ENCODE peak calls at places on chromosomes 11 and 22, in eight cellular contexts. H is psoas muscle; B is NCI-H1436; Z is mammary epithelial cell; A is DMS53; M is stimulated activated CD8-positive, alpha-beta memory T cell treated with anti-CD3 and anti-CD28 coated beads, Interleukin-4, amount 100 ng/mL, for 1 hour; L is stimulated activated CD4-positive, alpha-beta T cell treated with anti-CD3 and anti-CD28 coated beads, Interleukin-2, amount 100 ng/mL, for 48 hours; W is C1 segment of cervical spinal cord. V is an unnamed sample.

GRCh38 chr11:19511413-19512183 is 201.0 kb upstream of the NAV2 start:
- DNase-seq in H (peak; percentile 37), B (no peak), Z (no peak), A (no peak), M (no peak), L (no peak), W (peak; percentile 46), V (peak; percentile 59)

GRCh38 chr11:102639656-102640055 is 14.5 kb upstream of the MMP20 start:
- DNase-seq in H (no peak), B (no peak), Z (no peak), A (no peak), M (no peak), L (no peak), W (no peak), V (no peak)

GRCh38 chr22:19122143-19122751 is at the start of gene DGCR2:
- DNase-seq in H (peak; percentile 97), B (peak; percentile 97), Z (peak; percentile 93), A (peak; percentile 93), M (peak; percentile 95), L (peak; percentile 95), W (peak; percentile 88), V (peak; percentile 88)

GRCh38 chr11:7673724-7674434 is 579 bp upstream of the CYB5R2 start:
- DNase-seq in H (peak; percentile 40), B (no peak), Z (no peak), A (peak; percentile 68), M (no peak), L (no peak), W (no peak), V (no peak)

GRCh38 chr11:100883860-100884259 is 196.8 kb downstream of the ARHGAP42 start:
- DNase-seq in H (no peak), B (no peak), Z (peak; percentile 41), A (no peak), M (no peak), L (no peak), W (no peak), V (no peak)

GRCh38 chr11:125304876-125305275 is 140.3 kb downstream of the PKNOX2 start:
- DNase-seq in H (no peak), B (no peak), Z (no peak), A (no peak), M (no peak), L (no peak), W (no peak), V (no peak)

GRCh38 chr11:122791836-122792235 is 46.5 kb upstream of the CRTAM start:
- DNase-seq in H (no peak), B (no peak), Z (no peak), A (no peak), M (no peak), L (no peak), W (no peak), V (no peak)

GRCh38 chr11:68007498-68008380 is 2.4 kb upstream of the ALDH3B1 start:
- DNase-seq in H (no peak), B (no peak), Z (no peak), A (no peak), M (no peak), L (no peak), W (no peak), V (no peak)

GRCh38 chr22:32103648-32104326 is 55.3 kb downstream of the C22orf42 start:
- DNase-seq in H (no peak), B (no peak), Z (no peak), A (peak; percentile 17), M (no peak), L (no peak), W (no peak), V (peak; percentile 38)

GRCh38 chr11:2091786-2092463 is 47.3 kb downstream of the IGF2 start:
- DNase-seq in H (no peak), B (no peak), Z (no peak), A (no peak), M (no peak), L (no peak), W (no peak), V (no peak)

GRCh38 chr11:116328851-116329250 is 443.9 kb downstream of the BUD13 start:
- DNase-seq in H (no peak), B (no peak), Z (no peak), A (no peak), M (no peak), L (no peak), W (no peak), V (no peak)

GRCh38 chr11:78196661-78197091 is 8.0 kb downstream of the USP35 start:
- DNase-seq in H (no peak), B (no peak), Z (no peak), A (no peak), M (no peak), L (no peak), W (no peak), V (no peak)

GRCh38 chr11:67463680-67464410 is 5.2 kb downstream of the TMEM134 start:
- DNase-seq in H (peak; percentile 83), B (no peak), Z (peak; percentile 82), A (peak; percentile 97), M (no peak), L (no peak), W (peak; percentile 40), V (no peak)

GRCh38 chr22:49547751-49548239 is 279.9 kb downstream of the BRD1 start:
- DNase-seq in H (no peak), B (no peak), Z (no peak), A (no peak), M (no peak), L (no peak), W (no peak), V (no peak)

V was measured in NCI-H1694 treated with DMSO at 0.1 percent for 48 hours.